ENCODE peak calls at places on chromosomes 3 and 15, in nine cellular contexts. I is MM.1S, X is lower lobe of right lung, F is mammary epithelial cell, T is lung, N is fibroblast of lung, B is GM23248, E is left ventricle myocardium inferior, C is kidney. L is an unnamed sample.

GRCh38 chr3:195071916-195072820 is 198.8 kb downstream of the XXYLT1 start:
- DNase-seq in I (no peak), E (no peak), C (peak; percentile 39), T (no peak), B (no peak), N (no peak), X (peak; percentile 38), F (no peak), L (no peak)

GRCh38 chr3:95798628-95799027 is 1015.8 kb upstream of the EPHA6 start:
- DNase-seq in F (no peak), I (no peak), X (no peak), C (no peak), T (no peak), E (no peak), N (no peak), B (no peak), L (no peak)

GRCh38 chr3:105827101-105827634 is 41.6 kb downstream of the CBLB start:
- DNase-seq in F (no peak), X (no peak), I (no peak), C (no peak), E (no peak), B (peak; percentile 47), T (no peak), N (no peak), L (no peak)

GRCh38 chr15:60301024-60301423 is 96.8 kb downstream of the ANXA2 start:
- DNase-seq in F (no peak), C (no peak), I (no peak), X (no peak), E (no peak), N (no peak), B (peak; percentile 6), T (no peak), L (no peak)

GRCh38 chr15:92958105-92958504 is 58.0 kb downstream of the CHD2 start:
- DNase-seq in T (no peak), C (no peak), E (no peak), I (no peak), F (peak; percentile 64), B (peak; percentile 60), N (peak; percentile 14), X (no peak), L (no peak)

GRCh38 chr15:66598095-66598815 is 32.5 kb upstream of the LCTL start:
- DNase-seq in C (peak; percentile 53), B (no peak), N (no peak), E (no peak), F (no peak), I (no peak), T (no peak), X (peak; percentile 34), L (no peak)

GRCh38 chr3:136952292-136952691 is 5.5 kb upstream of the IL20RB start:
- DNase-seq in I (no peak), N (peak; percentile 49), B (peak; percentile 39), X (no peak), C (no peak), T (no peak), F (peak; percentile 72), E (no peak), L (no peak)

GRCh38 chr15:68369931-68370767 is 61.8 kb downstream of the ITGA11 start:
- DNase-seq in B (no peak), C (no peak), E (no peak), T (no peak), I (no peak), N (no peak), X (no peak), F (no peak), L (no peak)

GRCh38 chr3:126358816-126359181 is 1.6 kb upstream of the KLF15 start:
- DNase-seq in B (no peak), X (peak; percentile 10), T (no peak), C (peak; percentile 20), N (no peak), F (no peak), I (no peak), E (no peak), L (no peak)

GRCh38 chr3:45367451-45367850 is 20.9 kb upstream of the LARS2 start:
- DNase-seq in T (no peak), I (no peak), F (peak; percentile 68), E (no peak), C (no peak), B (peak; percentile 81), X (no peak), N (peak; percentile 78), L (no peak)

GRCh38 chr15:76377217-76377616 is 40.6 kb downstream of the ISL2 start:
- DNase-seq in I (no peak), N (no peak), C (no peak), B (no peak), X (no peak), F (no peak), T (no peak), E (no peak), L (no peak)

GRCh38 chr3:58492385-58492970 is 582 bp downstream of the KCTD6 start:
- DNase-seq in X (no peak), F (no peak), E (no peak), N (no peak), C (no peak), T (no peak), B (peak; percentile 45), I (peak; percentile 44), L (peak; percentile 18)

GRCh38 chr3:59809016-59809415 is 759.2 kb upstream of the CFAP20DC start:
- DNase-seq in C (no peak), F (peak; percentile 8), E (no peak), N (peak; percentile 57), B (peak; percentile 34), I (no peak), X (no peak), T (no peak), L (no peak)

GRCh38 chr15:66285462-66286280 is 7.7 kb upstream of the DIS3L start:
- DNase-seq in B (no peak), N (no peak), F (no peak), C (no peak), T (no peak), I (no peak), E (no peak), X (no peak), L (peak; percentile 31)

GRCh38 chr15:37106490-37107001 is 6.2 kb upstream of the MEIS2 start:
- DNase-seq in I (peak; percentile 37), N (peak; percentile 63), F (no peak), B (no peak), E (peak; percentile 68), X (no peak), T (no peak), C (peak; percentile 82), L (no peak)

GRCh38 chr3:159882784-159883779 is 105.6 kb upstream of the IL12A start:
- DNase-seq in E (no peak), I (no peak), N (peak; percentile 81), X (no peak), F (peak; percentile 49), C (no peak), T (no peak), B (peak; percentile 43), L (peak; percentile 27)
- H3K4me1 ChIP-seq in E (peaks cover 93% of the 10 kb centered on the region), I (no peaks in the 10 kb centered on the region), N (peaks cover 22% of the 10 kb centered on the region), X (peaks cover 19% of the 10 kb centered on the region), F (peaks cover 33% of the 10 kb centered on the region), C (peaks cover 5% of the 10 kb centered on the region), T (peaks cover 9% of the 10 kb centered on the region), B (peaks cover 18% of the 10 kb centered on the region), L (peaks cover 11% of the 10 kb centered on the region)

GRCh38 chr3:11558002-11558401 is 85.7 kb downstream of the VGLL4 start:
- DNase-seq in I (no peak), N (peak; percentile 83), B (peak; percentile 95), E (peak; percentile 9), F (peak; percentile 88), T (no peak), C (peak; percentile 37), X (peak; percentile 20), L (no peak)
- H3K4me1 ChIP-seq in I (no peaks in the 10 kb centered on the region), N (peaks cover 23% of the 10 kb centered on the region), B (peaks cover 21% of the 10 kb centered on the region), E (peaks cover 100% of the 10 kb centered on the region), F (peaks cover 24% of the 10 kb centered on the region), T (peaks cover 41% of the 10 kb centered on the region), C (peaks cover 34% of the 10 kb centered on the region), X (peaks cover 47% of the 10 kb centered on the region), L (peaks cover 60% of the 10 kb centered on the region)

DNA sequence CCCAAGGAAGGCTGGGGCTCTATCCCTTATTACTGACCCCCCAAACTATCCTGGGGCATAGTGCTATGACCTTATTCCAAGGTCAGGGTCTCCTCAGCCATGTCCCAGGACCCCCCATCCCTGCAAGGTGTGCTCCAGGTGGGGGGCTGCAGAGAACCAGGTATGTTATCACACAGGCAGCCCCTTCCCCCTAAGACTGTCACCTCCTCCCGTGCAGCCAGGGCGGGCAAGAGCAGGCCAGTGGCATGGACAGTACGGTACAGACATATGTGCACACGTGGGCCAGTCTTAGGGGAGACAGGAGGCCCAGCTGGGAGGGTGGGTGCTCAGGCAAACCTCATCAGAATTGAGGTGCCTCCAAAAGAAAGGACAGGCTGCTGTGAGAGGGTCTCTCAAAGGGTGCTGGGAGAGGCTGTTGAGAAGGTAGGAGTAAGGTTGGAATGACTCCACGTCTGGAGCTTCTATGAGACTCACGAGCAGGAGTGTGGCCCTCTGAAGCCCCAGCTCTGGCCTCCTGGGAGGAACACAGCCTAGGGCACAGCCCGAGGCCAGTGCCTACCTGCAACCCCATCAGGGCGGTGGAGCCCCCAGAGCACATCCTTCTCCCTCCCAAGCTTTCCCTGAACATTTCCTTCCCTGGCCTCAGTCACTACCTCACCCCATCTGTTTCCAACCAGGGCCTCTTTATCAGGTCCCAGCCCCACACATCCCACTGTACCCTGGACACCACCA is 1.7 kb upstream of the COL7A1 start:
- DNase-seq in I (no peak), C (no peak), B (no peak), F (no peak), E (no peak), N (no peak), X (no peak), T (no peak), L (no peak)
- H3K4me1 ChIP-seq in I (no peaks in the 10 kb centered on the region), C (peaks cover 4% of the 10 kb centered on the region), B (peaks cover 52% of the 10 kb centered on the region), F (peaks cover 80% of the 10 kb centered on the region), E (peaks cover 76% of the 10 kb centered on the region), N (peaks cover 47% of the 10 kb centered on the region), X (no peaks in the 10 kb centered on the region), T (peaks cover 8% of the 10 kb centered on the region), L (peaks cover 5% of the 10 kb centered on the region)

GRCh38 chr15:88880944-88881740 is 14.2 kb downstream of the HAPLN3 start:
- DNase-seq in B (no peak), F (no peak), I (no peak), N (no peak), C (no peak), T (no peak), E (no peak), X (no peak), L (no peak)

GRCh38 chr15:88877415-88877814 is 17.9 kb downstream of the HAPLN3 start:
- DNase-seq in T (no peak), I (no peak), F (no peak), C (no peak), X (no peak), N (no peak), E (no peak), B (no peak), L (no peak)

GRCh38 chr15:88877906-88878305 is 17.4 kb downstream of the HAPLN3 start:
- DNase-seq in T (no peak), N (no peak), E (no peak), F (no peak), C (no peak), X (no peak), I (no peak), B (no peak), L (no peak)

GRCh38 chr15:88881781-88882180 is 13.6 kb downstream of the HAPLN3 start:
- DNase-seq in B (peak; percentile 48), X (no peak), F (no peak), T (no peak), N (no peak), E (no peak), C (no peak), I (no peak), L (no peak)

DNA sequence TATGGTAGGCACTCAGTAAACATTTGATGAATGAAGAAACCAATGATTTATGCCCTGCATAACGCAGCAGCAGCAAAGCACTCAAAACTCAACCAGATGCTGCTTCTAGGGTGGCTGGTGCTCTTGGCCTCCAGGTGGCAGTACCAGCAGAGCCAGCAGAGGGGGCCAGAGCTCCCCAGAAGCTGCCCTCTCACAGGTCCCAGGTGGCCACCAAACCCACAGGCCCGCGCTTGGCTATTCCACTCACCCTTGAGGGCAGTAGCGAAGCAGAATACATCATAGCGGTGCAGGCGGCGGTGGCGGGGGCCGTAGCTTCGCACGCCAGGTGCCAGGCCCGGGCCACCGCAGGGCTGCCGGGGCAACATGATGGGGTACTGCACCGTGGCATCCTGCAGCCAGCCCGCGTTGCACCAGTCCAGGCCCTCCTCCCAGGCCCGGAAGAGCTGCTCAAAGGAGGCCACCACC is 16.6 kb downstream of the HAPLN3 start:
- DNase-seq in X (no peak), F (no peak), C (no peak), B (peak; percentile 70), E (no peak), T (no peak), N (peak; percentile 43), I (peak; percentile 67), L (peak; percentile 45)
- H3K4me1 ChIP-seq in X (no peaks in the 10 kb centered on the region), F (peaks cover 3% of the 10 kb centered on the region), C (no peaks in the 10 kb centered on the region), B (peaks cover 9% of the 10 kb centered on the region), E (no peaks in the 10 kb centered on the region), T (no peaks in the 10 kb centered on the region), N (no peaks in the 10 kb centered on the region), I (no peaks in the 10 kb centered on the region), L (no peaks in the 10 kb centered on the region)